ENCODE peak calls at places on chromosome 4, in four cellular contexts. N is cardiac muscle cell, W is psoas muscle, Z is pancreas. D is an unnamed sample.

GRCh38 chr4:113695328-113696169 is 66.0 kb downstream of the CAMK2D start:
- DNase-seq in N (peak), W (no peak), Z (no peak), D (peak)

GRCh38 chr4:103692615-103693014 is 27.2 kb downstream of the TACR3 start:
- DNase-seq in N (no peak), W (no peak), Z (no peak), D (no peak)

GRCh38 chr4:153538408-153539057 is 72.4 kb downstream of the TMEM131L start:
- DNase-seq in N (peak), W (no peak), Z (no peak), D (peak)

GRCh38 chr4:166091914-166092510 is 219.0 kb downstream of the TLL1 start:
- DNase-seq in N (peak), W (no peak), Z (no peak), D (peak)

GRCh38 chr4:165426769-165427168 is 48.0 kb downstream of the CPE start:
- DNase-seq in N (no peak), W (no peak), Z (no peak), D (no peak)

GRCh38 chr4:8052160-8052691 is 106.4 kb downstream of the ABLIM2 start:
- DNase-seq in N (no peak), W (no peak), Z (peak), D (no peak)

GRCh38 chr4:84790769-84791565 is 175.5 kb downstream of the WDFY3 start:
- DNase-seq in N (no peak), W (no peak), Z (no peak), D (no peak)

GRCh38 chr4:79852305-79852730 is 220.7 kb downstream of the ANTXR2 start:
- DNase-seq in N (peak), W (peak), Z (no peak), D (peak)

GRCh38 chr4:151743894-151744293 is 16.9 kb downstream of the GATB start:
- DNase-seq in N (no peak), W (no peak), Z (no peak), D (no peak)

GRCh38 chr4:171985129-171985528 is 171.9 kb downstream of the GALNTL6 start:
- DNase-seq in N (no peak), W (no peak), Z (no peak), D (no peak)

GRCh38 chr4:183600189-183600685 is 58.7 kb downstream of the RWDD4 start:
- DNase-seq in N (peak), W (no peak), Z (no peak), D (peak)

GRCh38 chr4:15690020-15690809 is 8.6 kb downstream of the FAM200B start:
- DNase-seq in N (peak), W (no peak), Z (no peak), D (peak)

GRCh38 chr4:155071962-155072361 is 136.5 kb upstream of the NPY2R start:
- DNase-seq in N (no peak), W (no peak), Z (no peak), D (no peak)

GRCh38 chr4:6716958-6717655 is 1.1 kb downstream of the BLOC1S4 start:
- DNase-seq in N (no peak), W (no peak), Z (no peak), D (no peak)

GRCh38 chr4:70979445-70980008 is 13.9 kb upstream of the DCK start:
- DNase-seq in N (no peak), W (no peak), Z (no peak), D (no peak)

GRCh38 chr4:121243476-121243875 is 79.4 kb upstream of the TNIP3 start:
- DNase-seq in N (no peak), W (no peak), Z (no peak), D (no peak)

GRCh38 chr4:180304321-180304720 is 1938.9 kb upstream of the TENM3 start:
- DNase-seq in N (no peak), W (no peak), Z (no peak), D (no peak)

GRCh38 chr4:38621831-38622230 is 42.2 kb upstream of the KLF3 start:
- DNase-seq in N (no peak), W (no peak), Z (no peak), D (no peak)

GRCh38 chr4:184748251-184748652 is 14.4 kb upstream of the CENPU start:
- DNase-seq in N (no peak), W (peak), Z (no peak), D (no peak)

GRCh38 chr4:22191565-22192301 is 243.2 kb upstream of the KCNIP4 start:
- DNase-seq in N (peak), W (no peak), Z (no peak), D (peak)

GRCh38 chr4:137664055-137664405 is 131.7 kb upstream of the PCDH18 start:
- DNase-seq in N (peak), W (no peak), Z (no peak), D (peak)

GRCh38 chr4:146113171-146113570 is 62.3 kb upstream of the LSM6 start:
- DNase-seq in N (no peak), W (no peak), Z (no peak), D (no peak)

GRCh38 chr4:175290401-175290800 is 372.2 kb downstream of the ADAM29 start:
- DNase-seq in N (no peak), W (no peak), Z (no peak), D (no peak)

GRCh38 chr4:177380730-177381287 is 61.4 kb downstream of the AGA start:
- DNase-seq in N (no peak), W (no peak), Z (peak), D (no peak)

GRCh38 chr4:7425591-7426468 is 8.9 kb downstream of the PSAPL1 start:
- DNase-seq in N (no peak), W (no peak), Z (no peak), D (no peak)

GRCh38 chr4:154490589-154491340 is 834 bp downstream of the DCHS2 start:
- DNase-seq in N (no peak), W (peak), Z (peak), D (no peak)

GRCh38 chr4:37603070-37603468 is 83.1 kb downstream of the RELL1 start:
- DNase-seq in N (peak), W (peak), Z (peak), D (peak)

GRCh38 chr4:40121515-40121914 is 64.9 kb downstream of the N4BP2 start:
- DNase-seq in N (peak), W (no peak), Z (no peak), D (peak)

GRCh38 chr4:163702736-163703135 is 208.2 kb downstream of the TMA16 start:
- DNase-seq in N (no peak), W (no peak), Z (no peak), D (no peak)

GRCh38 chr4:101102114-101102752 is 245.1 kb downstream of the PPP3CA start:
- DNase-seq in N (peak), W (peak), Z (no peak), D (peak)

GRCh38 chr4:120286813-120287212 is 220.2 kb upstream of the MAD2L1 start:
- DNase-seq in N (no peak), W (no peak), Z (no peak), D (peak)

DNA sequence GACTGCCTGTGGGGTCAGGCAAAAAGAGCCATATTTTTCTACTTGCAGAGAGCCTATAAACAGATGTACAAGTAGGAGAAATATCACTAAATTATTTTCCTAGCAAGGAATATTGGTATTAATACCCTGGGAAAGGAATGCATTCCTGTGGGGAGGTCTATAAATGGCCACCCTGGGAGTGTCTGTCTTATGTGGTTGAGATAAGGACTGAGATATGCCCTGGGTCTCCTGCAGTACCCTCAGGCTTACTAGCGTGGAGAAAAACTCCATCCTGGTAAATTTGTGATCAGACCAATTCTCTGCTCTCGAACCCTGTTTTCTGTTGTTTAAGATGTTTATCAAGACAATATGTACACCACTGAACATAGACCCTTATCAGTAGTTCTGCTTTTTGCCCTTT is 35.4 kb downstream of the C4orf33 start:
- DNase-seq in N (no peak), W (no peak), Z (no peak), D (no peak)
- H3K4me3 ChIP-seq in N (no peak), W (no peak), Z (no peak), D (no peak)

GRCh38 chr4:156950950-156951349 is 20.6 kb downstream of the PDGFC start:
- DNase-seq in N (no peak), W (no peak), Z (no peak), D (no peak)
- H3K4me3 ChIP-seq in N (no peak), W (no peak), Z (no peak), D (no peak)

DNA sequence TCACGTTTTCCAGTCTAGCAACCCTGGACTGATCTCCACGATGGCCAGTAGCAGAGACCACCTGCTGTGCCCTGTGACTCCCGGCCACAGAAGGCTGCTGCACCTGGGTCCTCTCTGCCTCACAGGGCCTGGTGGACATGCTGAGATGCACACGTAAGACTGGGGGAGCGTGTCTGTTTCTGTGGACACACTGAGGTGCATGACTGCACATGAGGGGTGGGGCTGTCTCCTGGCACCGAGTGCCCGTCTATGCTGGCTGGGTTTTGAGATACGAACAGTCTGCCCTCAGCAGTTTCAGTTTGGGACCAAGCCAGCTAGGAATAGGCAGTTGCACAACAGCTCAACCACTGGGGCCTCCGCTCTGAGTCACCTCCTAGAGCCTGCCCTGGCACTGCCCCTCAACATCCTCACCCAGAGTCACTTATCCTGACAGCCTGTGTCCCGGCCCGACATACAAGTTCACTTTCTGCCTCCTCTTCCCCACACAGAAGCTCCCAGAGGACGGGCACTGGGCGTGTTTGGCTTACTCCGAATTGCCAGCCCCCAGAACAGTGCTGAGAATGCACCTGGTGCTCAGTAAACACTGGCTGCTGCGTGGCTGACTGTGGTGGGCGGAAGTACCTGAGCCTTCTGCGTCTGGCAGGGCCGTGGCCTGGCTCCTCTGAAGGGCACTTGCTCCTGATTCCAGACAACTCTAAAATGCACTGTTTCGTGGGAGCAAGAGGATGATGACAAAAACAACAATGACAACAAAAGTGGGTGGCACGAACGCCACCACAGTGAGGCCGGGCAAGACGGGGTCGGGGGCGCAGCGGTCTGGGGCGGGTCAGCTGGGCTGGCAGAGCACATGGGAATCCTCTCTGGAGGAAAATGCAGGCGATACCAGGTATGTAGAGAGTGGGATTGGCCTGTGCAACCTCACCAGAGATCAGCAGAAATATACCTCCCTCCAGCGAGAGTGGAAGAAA is 30.9 kb downstream of the RNF212 start:
- DNase-seq in N (peak), W (peak), Z (peak), D (peak)
- H3K4me3 ChIP-seq in N (no peak), W (no peak), Z (no peak), D (no peak)

GRCh38 chr4:3873446-3874415 is 107.5 kb downstream of the ADRA2C start:
- DNase-seq in N (no peak), W (no peak), Z (no peak), D (no peak)
- H3K4me3 ChIP-seq in N (no peak), W (no peak), Z (no peak), D (no peak)

GRCh38 chr4:142660728-142661127 is 185.4 kb downstream of the INPP4B start:
- DNase-seq in N (no peak), W (no peak), Z (no peak), D (no peak)

GRCh38 chr4:142656178-142656577 is 189.9 kb downstream of the INPP4B start:
- DNase-seq in N (peak), W (peak), Z (no peak), D (peak)
- H3K4me3 ChIP-seq in N (no peak), W (no peak), Z (no peak), D (no peak)

DNA sequence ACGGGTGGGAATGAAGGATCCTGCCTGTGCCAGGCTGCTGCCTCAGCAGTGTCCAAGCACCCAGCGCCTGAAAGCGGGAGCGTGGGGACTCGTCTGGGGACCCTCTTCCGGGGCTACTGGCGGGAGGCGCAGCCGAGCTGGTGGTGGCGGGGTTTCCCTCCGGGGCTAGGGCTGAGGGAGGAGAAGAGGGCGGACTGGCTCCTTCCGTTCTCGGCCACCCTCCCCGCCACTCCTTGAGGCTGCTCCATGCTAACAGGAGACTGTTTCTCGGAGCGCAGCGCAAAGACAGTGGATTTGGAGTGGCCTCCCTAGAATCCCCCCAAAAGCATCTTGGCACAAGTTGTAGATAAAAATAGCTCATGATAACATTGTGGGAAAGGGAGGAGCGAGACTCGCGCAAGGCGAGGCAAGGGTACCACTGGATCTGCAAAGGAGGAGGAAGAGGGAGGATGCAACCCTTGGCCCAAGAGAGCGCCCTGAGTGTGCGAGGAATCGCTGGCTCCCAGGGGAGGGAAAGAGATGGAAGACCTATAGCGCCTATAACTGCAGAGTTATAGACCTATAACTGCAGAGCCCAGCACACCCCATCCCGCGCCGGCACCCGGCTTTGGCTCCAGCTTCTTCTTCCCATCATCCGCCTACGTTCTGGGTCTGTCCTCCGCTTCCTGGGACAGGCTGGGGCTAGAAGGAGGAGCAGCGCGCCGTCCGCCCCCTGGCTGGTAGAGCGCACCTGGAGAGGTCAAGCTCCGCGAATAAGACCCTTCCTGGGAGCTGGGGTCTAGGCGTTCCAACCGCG is 1.3 kb downstream of the HS3ST1 start:
- DNase-seq in N (no peak), W (no peak), Z (peak), D (no peak)
- H3K4me3 ChIP-seq in N (peak), W (peak), Z (no peak), D (no peak)

GRCh38 chr4:72567036-72567435 is 2.0 kb downstream of the ADAMTS3 start:
- DNase-seq in N (no peak), W (no peak), Z (no peak), D (no peak)

GRCh38 chr4:72569719-72570235 is 756 bp upstream of the ADAMTS3 start:
- DNase-seq in N (no peak), W (no peak), Z (no peak), D (peak)

GRCh38 chr4:72568959-72569718 is at the start of gene ADAMTS3:
- DNase-seq in N (peak), W (peak), Z (peak), D (peak)

GRCh38 chr4:72566573-72566972 is 2.4 kb downstream of the ADAMTS3 start:
- DNase-seq in N (peak), W (no peak), Z (no peak), D (no peak)

DNA sequence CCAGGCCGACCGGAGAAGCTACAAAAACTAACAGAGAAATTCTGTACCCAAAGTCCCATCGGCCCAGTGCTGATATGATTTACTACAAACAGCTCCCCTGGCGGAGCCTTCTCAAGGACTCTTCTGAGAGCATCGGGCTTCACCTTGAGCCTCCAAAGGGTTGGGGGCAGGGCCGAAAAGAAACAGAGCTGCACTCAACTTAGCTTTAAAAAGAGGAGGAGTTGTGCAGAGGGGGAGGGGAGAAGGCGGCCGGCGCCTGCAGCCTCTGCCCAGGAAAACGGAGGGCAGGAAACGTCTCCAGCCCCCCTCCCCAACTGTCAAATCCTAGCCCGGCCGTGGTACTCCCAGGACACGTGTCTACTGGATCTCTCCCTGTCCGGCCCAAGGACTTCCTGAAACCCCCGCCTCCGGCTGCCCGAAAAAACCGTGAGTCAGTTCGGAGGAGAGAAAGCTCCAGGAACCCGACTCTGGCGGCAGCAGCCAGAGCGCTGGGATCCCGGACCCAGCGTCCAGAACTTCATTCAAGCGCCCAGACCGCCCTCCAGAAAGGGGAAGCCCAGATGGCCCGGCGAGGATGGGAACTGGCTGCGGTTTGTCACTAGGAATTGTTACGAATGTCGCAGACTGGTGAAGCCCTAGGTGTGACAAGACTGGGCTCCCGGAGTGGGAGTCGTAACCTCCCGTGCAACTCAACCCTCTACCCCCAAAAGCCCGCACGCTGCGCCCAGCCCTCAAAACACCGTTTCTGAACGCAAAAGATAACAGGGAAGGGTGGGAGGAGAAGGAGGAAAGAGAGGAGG is 1.0 kb downstream of the ADAMTS3 start:
- DNase-seq in N (peak), W (peak), Z (peak), D (peak)
- H3K4me3 ChIP-seq in N (peak), W (peak), Z (peak), D (peak)

D was measured in cardiac fibroblast.